ENCODE peak calls at places on chromosomes 12 and 14, in five cellular contexts. W is MM.1S, Y is hepatocyte, C is neural progenitor cell, U is PC-3. I is an unnamed sample.

GRCh38 chr14:50139192-50139591 is 22.8 kb upstream of the VCPKMT start:
- DNase-seq in W (no peak), Y (no peak), C (no peak), U (no peak), I (no peak)

GRCh38 chr12:4441355-4442330 is 4.0 kb downstream of the FGF6 start:
- DNase-seq in W (no peak), Y (no peak), C (peak; percentile 62), U (no peak), I (no peak)

GRCh38 chr12:123723765-123724164 is 11.6 kb downstream of the ATP6V0A2 start:
- DNase-seq in W (no peak), Y (no peak), C (no peak), U (no peak), I (no peak)

GRCh38 chr14:91417983-91418386 is 365 bp upstream of the CCDC88C start:
- DNase-seq in W (peak; percentile 58), Y (peak; percentile 78), C (peak; percentile 82), U (peak; percentile 63), I (peak; percentile 78)

GRCh38 chr12:89181271-89181920 is 170.9 kb downstream of the DUSP6 start:
- DNase-seq in W (no peak), Y (peak; percentile 15), C (no peak), U (peak; percentile 88), I (no peak)

GRCh38 chr14:35286707-35287106 is 5.5 kb upstream of the PSMA6 start:
- DNase-seq in W (no peak), Y (no peak), C (no peak), U (no peak), I (peak; percentile 40)

GRCh38 chr12:103855036-103855712 is 14.1 kb upstream of the NT5DC3 start:
- DNase-seq in W (no peak), Y (no peak), C (no peak), U (peak; percentile 46), I (no peak)

GRCh38 chr12:63811334-63811733 is 31.6 kb downstream of the RXYLT1 start:
- DNase-seq in W (no peak), Y (no peak), C (no peak), U (no peak), I (no peak)

GRCh38 chr12:109277899-109278762 is 31.0 kb downstream of the FOXN4 start:
- DNase-seq in W (no peak), Y (peak; percentile 62), C (peak; percentile 27), U (no peak), I (no peak)

GRCh38 chr14:93965287-93965821 is 11.0 kb downstream of the ASB2 start:
- DNase-seq in W (no peak), Y (no peak), C (no peak), U (peak; percentile 40), I (no peak)

GRCh38 chr12:131711551-131712205 is 788 bp downstream of the SFSWAP start:
- DNase-seq in W (no peak), Y (peak; percentile 14), C (peak; percentile 21), U (no peak), I (no peak)

GRCh38 chr12:126271138-126271537 is 1205.9 kb downstream of the AACS start:
- DNase-seq in W (no peak), Y (no peak), C (no peak), U (no peak), I (no peak)

GRCh38 chr14:20434701-20435453 is 1.1 kb downstream of the KLHL33 start:
- DNase-seq in W (no peak), Y (no peak), C (no peak), U (no peak), I (no peak)

GRCh38 chr14:79658224-79658623 is 553.1 kb downstream of the DIO2 start:
- DNase-seq in W (no peak), Y (no peak), C (no peak), U (no peak), I (no peak)

GRCh38 chr12:117111386-117112267 is 12.4 kb upstream of the TESC start:
- DNase-seq in W (peak; percentile 36), Y (no peak), C (no peak), U (no peak), I (no peak)

GRCh38 chr12:29232086-29232485 is 83.0 kb downstream of the FAR2 start:
- DNase-seq in W (no peak), Y (no peak), C (no peak), U (no peak), I (no peak)

GRCh38 chr12:28925726-28926376 is 223.2 kb upstream of the FAR2 start:
- DNase-seq in W (no peak), Y (no peak), C (no peak), U (no peak), I (no peak)

GRCh38 chr14:25050494-25051170 is 685 bp upstream of the STXBP6 start:
- DNase-seq in W (no peak), Y (peak; percentile 34), C (peak; percentile 57), U (peak; percentile 38), I (no peak)

GRCh38 chr14:63204407-63205280 is at the start of gene RHOJ:
- DNase-seq in W (no peak), Y (peak; percentile 41), C (peak; percentile 83), U (no peak), I (no peak)

GRCh38 chr12:126936181-126936851 is 1330.7 kb upstream of the TMEM132C start:
- DNase-seq in W (peak; percentile 51), Y (no peak), C (no peak), U (peak; percentile 86), I (no peak)

GRCh38 chr14:56730468-56731145 is 79.7 kb downstream of the OTX2 start:
- DNase-seq in W (no peak), Y (peak; percentile 19), C (peak; percentile 58), U (no peak), I (no peak)

GRCh38 chr12:57621497-57622292 is 10.5 kb downstream of the ARHGEF25 start:
- DNase-seq in W (peak; percentile 40), Y (peak; percentile 75), C (peak; percentile 81), U (peak; percentile 44), I (peak; percentile 36)
- TF ChIP-seq EZH2phosphoT487 in W (no peak), Y (no peak), C (peak; percentile 50), U (no peak), I (no peak)

GRCh38 chr12:1494856-1495255 is 99.5 kb downstream of the FBXL14 start:
- DNase-seq in W (no peak), Y (no peak), C (no peak), U (no peak), I (no peak)
- H2AFZ ChIP-seq in W (no peak overlapping the region), Y (no peak overlapping the region), C (no peak overlapping the region), U (no peak overlapping the region), I (no peak overlapping the region)

GRCh38 chr12:6923851-6924250 is 3.9 kb upstream of the ATN1 start:
- DNase-seq in W (no peak), Y (no peak), C (no peak), U (no peak), I (no peak)

GRCh38 chr12:6927379-6927991 is at the start of gene ATN1:
- DNase-seq in W (no peak), Y (peak; percentile 92), C (peak; percentile 84), U (peak; percentile 53), I (no peak)

GRCh38 chr12:6927999-6928702 is 392 bp downstream of the ATN1 start:
- DNase-seq in W (no peak), Y (peak; percentile 58), C (peak; percentile 48), U (no peak), I (no peak)

GRCh38 chr12:6925239-6925542 is 2.6 kb upstream of the ATN1 start:
- DNase-seq in W (no peak), Y (no peak), C (peak; percentile 64), U (no peak), I (no peak)

GRCh38 chr12:6925543-6926279 is 2.0 kb upstream of the ATN1 start:
- DNase-seq in W (no peak), Y (peak; percentile 82), C (peak; percentile 77), U (peak; percentile 81), I (no peak)
- TF ChIP-seq EZH2phosphoT487 in W (no peak), Y (no peak), C (no peak), U (no peak), I (no peak)

DNA sequence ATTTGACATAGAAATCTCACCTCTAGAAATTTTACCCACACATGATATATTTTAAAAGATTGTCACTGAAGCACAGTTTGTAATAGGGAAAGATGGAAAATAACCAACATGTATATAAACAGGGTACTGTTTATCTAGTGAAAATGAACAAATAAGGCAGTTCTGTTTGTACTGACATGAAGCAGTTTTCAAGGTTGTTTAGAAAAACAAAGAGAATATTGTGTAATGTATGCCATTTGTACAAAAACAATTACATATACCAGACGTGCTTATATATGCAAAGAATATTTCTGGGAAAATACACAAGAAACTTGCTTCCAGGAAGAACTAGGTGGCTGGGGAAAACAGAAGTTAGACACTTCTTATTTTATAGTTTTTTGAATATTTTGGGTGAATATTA is 59.3 kb upstream of the FERMT2 start:
- DNase-seq in W (no peak), Y (no peak), C (no peak), U (no peak), I (no peak)
- H2AFZ ChIP-seq in W (no peak overlapping the region), Y (no peak overlapping the region), C (no peak overlapping the region), U (no peak overlapping the region), I (no peak overlapping the region)

DNA sequence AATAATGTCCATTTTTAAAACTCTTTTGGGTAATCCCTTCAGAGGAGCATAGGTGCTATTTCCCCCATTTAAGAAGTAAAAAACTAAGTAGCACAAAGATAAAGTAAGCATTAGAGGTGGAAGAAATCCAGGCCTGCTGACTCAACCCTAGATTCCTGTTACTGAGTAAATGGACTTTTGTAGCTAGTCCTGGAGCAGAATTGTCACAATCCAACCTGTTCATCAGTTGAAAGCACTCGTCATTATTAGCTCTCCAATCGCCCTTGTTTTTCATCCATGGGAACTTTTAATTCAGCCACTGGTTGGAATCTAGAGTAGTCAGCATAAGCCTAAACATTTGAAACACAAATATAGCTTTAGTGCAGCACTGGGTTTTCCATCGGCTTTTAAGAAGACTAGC is 139.5 kb upstream of the AMIGO2 start:
- DNase-seq in W (no peak), Y (no peak), C (no peak), U (peak; percentile 90), I (no peak)
- TF ChIP-seq EZH2phosphoT487 in W (no peak), Y (no peak), C (no peak), U (no peak), I (no peak)

I was measured in OCI-LY7.